ENCODE peak calls at places on chromosomes 12 and 14, in four cellular contexts. U, O, B and V are unnamed samples.

GRCh38 chr14:61391119-61391518 is 69.7 kb downstream of the PRKCH start:
- DNase-seq in B (no peak), U (no peak), O (no peak), V (no peak)

GRCh38 chr12:54125950-54126695 is 62.7 kb downstream of the SMUG1 start:
- DNase-seq in U (no peak), O (no peak), B (no peak), V (no peak)

GRCh38 chr12:124970647-124971402 is 18.1 kb downstream of the DHX37 start:
- DNase-seq in O (no peak), B (no peak), U (no peak), V (no peak)

GRCh38 chr14:106872619-106873446 is 1346.5 kb downstream of the TMEM121 start:
- DNase-seq in U (no peak), B (no peak), O (no peak), V (no peak)

GRCh38 chr12:118866346-118866745 is 115.0 kb upstream of the SRRM4 start:
- DNase-seq in O (no peak), U (no peak), B (no peak), V (no peak)

GRCh38 chr12:21353948-21354347 is 18.8 kb upstream of the IAPP start:
- DNase-seq in U (no peak), B (no peak), O (no peak), V (no peak)

GRCh38 chr12:124385219-124385969 is 90.5 kb downstream of the RFLNA start:
- DNase-seq in U (peak), O (no peak), B (peak), V (peak)

GRCh38 chr14:103820908-103821307 is 26.5 kb downstream of the PPP1R13B start:
- DNase-seq in B (no peak), U (no peak), O (no peak), V (no peak)

GRCh38 chr12:29750131-29750927 is 33.4 kb downstream of the TMTC1 start:
- DNase-seq in U (peak), B (no peak), O (no peak), V (no peak)

DNA sequence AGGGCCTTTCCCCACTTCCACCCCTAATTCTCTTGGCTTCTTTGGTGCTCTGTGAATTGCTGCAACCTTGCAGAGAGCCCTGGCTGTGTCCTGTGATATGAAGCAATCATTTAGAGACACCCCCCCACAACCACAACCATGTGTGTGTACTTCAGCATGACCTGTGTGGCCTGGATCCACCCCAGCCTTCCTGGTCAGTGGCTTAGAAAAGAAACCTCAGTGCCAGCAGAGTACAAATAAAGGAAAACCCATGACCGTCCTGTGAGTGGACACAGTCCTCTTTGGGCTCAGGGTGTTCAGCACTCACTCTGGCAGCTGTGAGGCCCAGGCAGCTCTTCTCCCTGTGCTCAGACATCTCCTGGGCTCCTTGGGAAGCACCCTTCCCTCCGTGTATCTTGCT is 206.6 kb upstream of the DIO3 start:
- DNase-seq in O (no peak), U (no peak), B (no peak), V (no peak)
- H4K8ac ChIP-seq in O (no peak), U (no peak), B (no peak), V (no peak)

DNA sequence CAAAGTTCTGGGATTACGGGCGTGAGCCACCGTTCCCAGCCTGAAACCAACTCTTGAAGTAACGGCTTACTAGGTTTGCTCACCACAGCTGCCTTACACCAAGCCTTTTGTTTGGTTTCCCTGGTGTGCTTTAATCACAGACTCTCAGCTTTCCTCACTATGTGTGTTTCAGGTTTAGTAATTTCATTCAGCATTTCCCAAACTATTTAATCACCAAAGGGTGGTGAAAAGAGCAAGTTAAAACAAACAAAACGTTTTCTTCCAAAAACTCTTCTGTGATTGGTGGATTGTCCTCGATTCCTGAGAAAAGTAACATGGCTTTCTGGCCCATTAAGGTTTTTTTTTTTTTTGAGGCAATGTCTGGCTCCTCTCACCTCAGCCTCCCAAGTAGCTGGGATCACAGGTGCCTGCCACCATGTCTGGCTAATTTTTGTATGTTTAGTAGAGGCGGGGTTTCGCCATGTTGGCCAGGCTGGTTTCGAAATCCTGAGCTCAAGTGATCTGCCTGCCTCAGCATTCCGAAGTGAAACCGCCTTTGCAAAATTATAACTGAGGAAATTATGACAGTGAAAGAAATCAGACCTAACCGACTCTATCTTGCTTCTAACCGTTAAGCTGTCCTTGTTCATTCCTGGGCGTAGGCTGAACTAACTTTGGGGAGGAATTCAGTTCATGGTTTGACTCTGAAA is 1.5 kb upstream of the ZFYVE26 start:
- DNase-seq in U (no peak), O (no peak), B (no peak), V (no peak)
- H3K4me3 ChIP-seq in U (no peak), O (no peak), B (no peak), V (no peak)

DNA sequence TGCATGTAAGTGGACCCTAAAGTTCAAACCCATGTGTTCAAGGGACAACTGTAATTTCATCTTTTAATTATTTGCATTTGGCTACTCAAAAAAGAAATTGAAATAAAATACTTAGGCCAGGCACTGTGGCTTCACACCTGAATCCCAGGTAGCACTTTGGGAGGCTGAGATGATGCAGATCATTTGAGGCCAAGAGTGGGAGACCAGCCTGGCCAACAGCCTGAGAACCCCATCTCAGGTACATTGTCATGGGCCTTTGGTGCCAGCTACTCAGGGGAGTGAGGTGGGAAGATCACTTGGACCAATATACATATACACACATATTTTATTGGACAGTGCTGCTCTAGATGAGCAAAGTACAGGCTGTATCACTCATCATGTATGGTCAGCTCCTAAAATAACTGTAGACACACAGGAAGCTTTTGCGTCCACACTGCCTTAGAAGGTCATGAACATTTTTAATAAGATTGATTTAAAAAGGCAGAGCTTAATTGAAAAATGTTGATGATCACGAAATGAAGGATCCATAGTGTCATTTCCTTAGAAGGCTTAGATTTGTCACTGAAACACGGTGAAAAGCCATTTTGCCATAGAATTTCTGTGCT is 2.5 kb upstream of the ZCCHC8 start:
- DNase-seq in U (peak), O (no peak), B (no peak), V (no peak)
- H4K8ac ChIP-seq in U (peak), O (no peak), B (no peak), V (no peak)

GRCh38 chr12:3366451-3367155 is 124.4 kb upstream of the PRMT8 start:
- DNase-seq in B (no peak), U (no peak), O (no peak), V (no peak)
- H3K4me3 ChIP-seq in B (no peak), U (no peak), O (no peak), V (no peak)

GRCh38 chr12:109718390-109718789 is 4.8 kb downstream of the FAM222A start:
- DNase-seq in U (no peak), O (peak), B (no peak), V (peak)

GRCh38 chr12:109716512-109717389 is 3.1 kb downstream of the FAM222A start:
- DNase-seq in B (no peak), U (peak), O (no peak), V (no peak)

GRCh38 chr12:109719123-109720022 is 5.7 kb downstream of the FAM222A start:
- DNase-seq in O (no peak), U (peak), B (no peak), V (peak)

GRCh38 chr12:109716092-109716479 is 2.5 kb downstream of the FAM222A start:
- DNase-seq in U (no peak), O (no peak), B (no peak), V (no peak)

DNA sequence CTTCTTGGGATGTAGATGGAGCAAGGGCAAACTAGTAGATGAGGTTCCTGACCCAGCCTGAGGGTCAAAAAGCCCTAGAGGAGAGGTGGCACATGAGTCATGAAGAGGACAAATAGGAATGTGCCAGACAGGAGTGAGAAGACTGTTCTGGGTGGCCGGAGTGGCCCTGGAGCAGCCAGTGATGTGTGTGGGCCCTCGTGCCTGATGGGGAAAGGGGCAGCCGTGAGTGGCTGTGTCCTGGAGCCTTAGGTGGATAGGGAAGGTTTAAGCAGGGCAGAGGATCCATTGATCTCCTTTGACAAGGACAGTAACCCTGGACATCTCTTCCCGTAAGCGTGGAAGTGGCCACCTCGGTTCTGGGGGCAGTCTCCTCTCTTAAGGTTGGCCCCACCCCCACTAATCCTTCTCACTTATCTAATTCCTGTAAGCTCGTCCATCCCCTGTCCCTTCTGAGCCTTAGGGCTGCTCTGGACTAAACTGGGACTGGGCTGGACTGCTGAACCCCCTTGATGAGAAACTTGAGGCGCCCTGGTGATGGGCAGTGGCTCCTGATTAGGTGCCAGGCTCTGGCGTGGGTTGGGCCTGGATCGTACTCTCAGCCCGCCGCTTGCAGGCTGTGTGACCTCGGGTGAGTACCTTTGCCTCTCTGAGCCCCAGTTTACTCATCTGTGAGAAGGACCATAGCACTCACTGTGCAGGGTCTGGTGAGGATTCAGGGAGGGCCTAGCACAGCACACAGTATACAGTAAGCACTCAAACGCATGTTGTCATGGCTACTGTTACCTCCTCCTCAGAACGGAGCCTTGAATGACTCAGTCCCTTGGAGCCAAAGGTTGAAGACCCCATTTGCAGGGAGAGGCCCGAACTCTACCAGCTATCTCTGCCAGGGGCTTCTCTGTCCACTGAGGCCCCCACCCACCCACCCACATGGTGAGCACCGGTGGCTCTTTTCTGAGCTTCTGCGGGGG is 4.0 kb downstream of the FAM222A start:
- DNase-seq in O (no peak), U (no peak), B (no peak), V (peak)
- H4K8ac ChIP-seq in O (no peak), U (no peak), B (no peak), V (no peak)

DNA sequence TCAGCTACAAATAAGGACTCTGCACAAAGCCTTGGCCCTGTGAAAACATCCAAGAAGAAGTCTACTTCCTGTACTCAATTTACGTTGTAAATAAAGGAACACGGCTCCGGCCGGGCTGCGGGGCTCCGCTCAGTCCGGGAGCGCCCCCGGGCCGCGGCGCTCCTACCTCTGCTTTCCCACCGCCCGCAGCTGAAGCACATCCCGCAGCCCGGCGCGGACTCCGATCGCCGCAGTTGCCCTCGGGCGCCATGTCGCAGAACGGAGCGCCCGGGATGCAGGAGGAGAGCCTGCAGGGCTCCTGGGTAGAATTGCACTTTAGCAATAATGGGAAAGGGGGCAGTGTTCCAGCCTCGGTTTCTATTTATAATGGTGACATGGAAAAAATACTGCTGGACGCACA is 502.3 kb upstream of the FOXG1 start:
- DNase-seq in U (no peak), O (no peak), B (no peak), V (no peak)
- H3K4me3 ChIP-seq in U (no peak), O (no peak), B (no peak), V (no peak)

DNA sequence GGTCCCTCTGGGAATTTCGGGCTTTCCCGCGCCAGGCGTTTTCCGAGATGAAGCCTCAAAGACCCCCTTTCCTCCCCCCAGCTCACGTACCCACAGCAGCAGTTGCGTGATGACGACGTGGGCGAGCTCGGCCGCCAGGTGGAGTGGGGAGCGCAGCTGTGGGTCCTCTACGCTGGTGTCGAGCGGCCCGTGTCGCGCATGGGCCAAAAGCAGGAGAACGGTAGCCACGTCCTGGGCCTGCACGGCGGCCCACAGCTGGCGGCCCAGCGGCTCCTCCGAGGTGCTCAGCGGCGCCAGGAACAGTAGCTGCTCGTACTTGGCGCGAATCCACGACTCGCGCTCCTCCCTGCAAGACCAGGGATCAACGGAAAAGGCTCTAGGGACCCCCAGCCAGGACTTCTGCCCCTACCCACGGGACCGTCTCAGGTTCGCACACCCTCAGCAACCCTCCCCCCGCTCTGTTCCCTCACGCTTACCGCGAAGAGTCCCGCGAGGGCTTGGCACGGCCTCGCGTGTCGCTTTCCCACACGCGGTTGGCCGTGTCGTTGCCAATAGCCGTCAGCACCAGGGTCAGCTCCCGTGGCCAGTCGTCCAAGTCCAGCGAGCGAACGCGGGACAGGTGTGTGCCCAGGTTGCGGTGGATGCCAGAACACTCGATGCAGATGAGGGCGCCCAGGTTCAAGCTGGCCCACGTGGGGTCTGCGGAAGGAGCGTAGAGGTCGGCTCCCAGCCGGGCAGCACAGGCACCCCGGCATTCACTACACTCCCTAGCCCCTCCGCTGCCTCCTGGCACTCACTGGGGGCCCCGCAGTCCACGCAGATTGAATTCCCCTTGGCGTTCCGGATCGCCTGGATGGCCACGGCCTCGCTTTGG is 11.4 kb downstream of the AGAP2 start:
- DNase-seq in U (no peak), B (peak), O (no peak), V (peak)
- H4K8ac ChIP-seq in U (peak), B (no peak), O (peak), V (peak)

DNA sequence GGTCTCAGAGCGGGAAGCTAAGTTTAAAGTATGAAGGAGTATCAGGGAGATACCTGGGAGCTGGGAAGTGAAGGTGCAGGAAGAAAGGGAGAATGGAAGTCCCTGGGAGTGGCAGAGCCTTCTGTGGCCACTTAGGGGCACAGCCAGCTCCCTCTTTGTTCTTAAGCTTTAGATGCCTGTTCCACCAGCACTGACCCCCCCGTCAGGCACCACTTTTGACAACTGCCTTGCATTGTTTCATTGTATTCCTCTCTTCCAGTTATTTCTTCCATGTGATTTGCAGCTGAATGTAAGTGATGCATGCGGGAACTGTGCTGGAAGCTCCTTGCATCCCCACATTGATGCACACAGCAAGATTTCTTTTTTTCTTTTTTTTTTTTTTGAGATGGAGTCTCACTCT is 2.6 kb downstream of the GALNT16 start:
- DNase-seq in B (no peak), U (no peak), O (no peak), V (no peak)
- H3K4me3 ChIP-seq in B (no peak), U (no peak), O (no peak), V (peak)